ENCODE peak calls at places on chromosomes 5 and 9, in five cellular contexts. One of them, this sample, is unnamed.

GRCh38 chr9:99057665-99058625 is 47.0 kb upstream of the TGFBR1 start:
- DNase-seq in gastrocnemius medialis: no peak
- DNase-seq in kidney epithelial cell: no peak
- DNase-seq in PC-9: no peak
- DNase-seq in A549: no peak
- DNase-seq in this sample: peak

GRCh38 chr5:35202319-35203111 is 27.8 kb downstream of the PRLR start:
- DNase-seq in gastrocnemius medialis: no peak
- DNase-seq in kidney epithelial cell: no peak
- DNase-seq in PC-9: peak
- DNase-seq in A549: peak
- DNase-seq in this sample: peak

GRCh38 chr5:56251918-56252553 is 18.9 kb upstream of the ANKRD55 start:
- DNase-seq in gastrocnemius medialis: no peak
- DNase-seq in kidney epithelial cell: no peak
- DNase-seq in PC-9: no peak
- DNase-seq in A549: no peak
- DNase-seq in this sample: peak

GRCh38 chr9:71816782-71817549 is 48.7 kb upstream of the CEMIP2 start:
- DNase-seq in gastrocnemius medialis: no peak
- DNase-seq in kidney epithelial cell: no peak
- DNase-seq in PC-9: no peak
- DNase-seq in A549: no peak
- DNase-seq in this sample: no peak

GRCh38 chr9:117723986-117724654 is 19.9 kb downstream of the TLR4 start:
- DNase-seq in gastrocnemius medialis: no peak
- DNase-seq in kidney epithelial cell: no peak
- DNase-seq in PC-9: no peak
- DNase-seq in A549: no peak
- DNase-seq in this sample: no peak

GRCh38 chr5:89255845-89256463 is 373.0 kb upstream of the MEF2C start:
- DNase-seq in gastrocnemius medialis: no peak
- DNase-seq in kidney epithelial cell: no peak
- DNase-seq in PC-9: no peak
- DNase-seq in A549: peak
- DNase-seq in this sample: peak

GRCh38 chr5:123035950-123036390 is 555 bp downstream of the PPIC start:
- DNase-seq in gastrocnemius medialis: peak
- DNase-seq in kidney epithelial cell: peak
- DNase-seq in PC-9: peak
- DNase-seq in A549: peak
- DNase-seq in this sample: peak

GRCh38 chr9:36818965-36819870 is 214.8 kb downstream of the PAX5 start:
- DNase-seq in gastrocnemius medialis: no peak
- DNase-seq in kidney epithelial cell: no peak
- DNase-seq in PC-9: no peak
- DNase-seq in A549: no peak
- DNase-seq in this sample: no peak

GRCh38 chr5:53123702-53124101 is 14.1 kb upstream of the MOCS2 start:
- DNase-seq in gastrocnemius medialis: no peak
- DNase-seq in kidney epithelial cell: no peak
- DNase-seq in PC-9: no peak
- DNase-seq in A549: peak
- DNase-seq in this sample: peak

GRCh38 chr5:96157841-96158291 is 196.2 kb upstream of the ELL2 start:
- DNase-seq in gastrocnemius medialis: no peak
- DNase-seq in kidney epithelial cell: no peak
- DNase-seq in PC-9: no peak
- DNase-seq in A549: no peak
- DNase-seq in this sample: no peak

GRCh38 chr5:2010940-2011339 is 128.2 kb upstream of the IRX4 start:
- DNase-seq in gastrocnemius medialis: no peak
- DNase-seq in kidney epithelial cell: no peak
- DNase-seq in PC-9: no peak
- DNase-seq in A549: no peak
- DNase-seq in this sample: no peak

GRCh38 chr9:124454296-124454695 is 4.0 kb downstream of the ADGRD2 start:
- DNase-seq in gastrocnemius medialis: no peak
- DNase-seq in kidney epithelial cell: no peak
- DNase-seq in PC-9: no peak
- DNase-seq in A549: no peak
- DNase-seq in this sample: no peak

GRCh38 chr9:98867109-98867433 is 59.6 kb downstream of the GALNT12 start:
- DNase-seq in gastrocnemius medialis: no peak
- DNase-seq in kidney epithelial cell: no peak
- DNase-seq in PC-9: no peak
- DNase-seq in A549: no peak
- DNase-seq in this sample: no peak

GRCh38 chr5:143495823-143496275 is 92.4 kb upstream of the NR3C1 start:
- DNase-seq in gastrocnemius medialis: no peak
- DNase-seq in kidney epithelial cell: no peak
- DNase-seq in PC-9: no peak
- DNase-seq in A549: peak
- DNase-seq in this sample: peak

GRCh38 chr5:77486344-77486962 is 5.7 kb downstream of the WDR41 start:
- DNase-seq in gastrocnemius medialis: no peak
- DNase-seq in kidney epithelial cell: no peak
- DNase-seq in PC-9: no peak
- DNase-seq in A549: no peak
- DNase-seq in this sample: no peak

GRCh38 chr5:16536246-16536645 is 70.6 kb upstream of the ZNF622 start:
- DNase-seq in gastrocnemius medialis: no peak
- DNase-seq in kidney epithelial cell: peak
- DNase-seq in PC-9: peak
- DNase-seq in A549: no peak
- DNase-seq in this sample: peak

GRCh38 chr5:64773533-64773932 is 4.8 kb downstream of the CWC27 start:
- DNase-seq in gastrocnemius medialis: no peak
- DNase-seq in kidney epithelial cell: no peak
- DNase-seq in PC-9: no peak
- DNase-seq in A549: no peak
- DNase-seq in this sample: no peak

GRCh38 chr5:54561646-54562045 is 44.1 kb downstream of the SNX18 start:
- DNase-seq in gastrocnemius medialis: no peak
- DNase-seq in kidney epithelial cell: no peak
- DNase-seq in PC-9: no peak
- DNase-seq in A549: no peak
- DNase-seq in this sample: no peak

GRCh38 chr5:59773286-59773685 is 120.2 kb downstream of the PDE4D start:
- DNase-seq in gastrocnemius medialis: no peak
- DNase-seq in kidney epithelial cell: no peak
- DNase-seq in PC-9: peak
- DNase-seq in A549: no peak
- DNase-seq in this sample: no peak

GRCh38 chr5:170747357-170747756 is 36.2 kb upstream of the GABRP start:
- DNase-seq in gastrocnemius medialis: no peak
- DNase-seq in kidney epithelial cell: no peak
- DNase-seq in PC-9: peak
- DNase-seq in A549: no peak
- DNase-seq in this sample: no peak

GRCh38 chr9:18668944-18669343 is 195.0 kb downstream of the ADAMTSL1 start:
- DNase-seq in gastrocnemius medialis: no peak
- DNase-seq in kidney epithelial cell: no peak
- DNase-seq in PC-9: no peak
- DNase-seq in A549: no peak
- DNase-seq in this sample: no peak

GRCh38 chr5:15502208-15502607 is 2.2 kb downstream of the FBXL7 start:
- DNase-seq in gastrocnemius medialis: no peak
- DNase-seq in kidney epithelial cell: no peak
- DNase-seq in PC-9: no peak
- DNase-seq in A549: no peak
- DNase-seq in this sample: peak

GRCh38 chr9:109913461-109913810 is 133.4 kb downstream of the PALM2AKAP2 start:
- DNase-seq in gastrocnemius medialis: no peak
- DNase-seq in kidney epithelial cell: no peak
- DNase-seq in PC-9: no peak
- DNase-seq in A549: no peak
- DNase-seq in this sample: no peak

GRCh38 chr5:80957031-80957761 is 3.0 kb upstream of the RASGRF2 start:
- DNase-seq in gastrocnemius medialis: no peak
- DNase-seq in kidney epithelial cell: no peak
- DNase-seq in PC-9: peak
- DNase-seq in A549: no peak
- DNase-seq in this sample: no peak

GRCh38 chr5:133528841-133529240 is 83.5 kb downstream of the FSTL4 start:
- DNase-seq in gastrocnemius medialis: no peak
- DNase-seq in kidney epithelial cell: no peak
- DNase-seq in PC-9: no peak
- DNase-seq in A549: no peak
- DNase-seq in this sample: no peak
- H3K4me3 ChIP-seq in gastrocnemius medialis: no peak
- H3K4me3 ChIP-seq in kidney epithelial cell: no peak
- H3K4me3 ChIP-seq in PC-9: no peak
- H3K4me3 ChIP-seq in A549: no peak
- H3K4me3 ChIP-seq in this sample: no peak

DNA sequence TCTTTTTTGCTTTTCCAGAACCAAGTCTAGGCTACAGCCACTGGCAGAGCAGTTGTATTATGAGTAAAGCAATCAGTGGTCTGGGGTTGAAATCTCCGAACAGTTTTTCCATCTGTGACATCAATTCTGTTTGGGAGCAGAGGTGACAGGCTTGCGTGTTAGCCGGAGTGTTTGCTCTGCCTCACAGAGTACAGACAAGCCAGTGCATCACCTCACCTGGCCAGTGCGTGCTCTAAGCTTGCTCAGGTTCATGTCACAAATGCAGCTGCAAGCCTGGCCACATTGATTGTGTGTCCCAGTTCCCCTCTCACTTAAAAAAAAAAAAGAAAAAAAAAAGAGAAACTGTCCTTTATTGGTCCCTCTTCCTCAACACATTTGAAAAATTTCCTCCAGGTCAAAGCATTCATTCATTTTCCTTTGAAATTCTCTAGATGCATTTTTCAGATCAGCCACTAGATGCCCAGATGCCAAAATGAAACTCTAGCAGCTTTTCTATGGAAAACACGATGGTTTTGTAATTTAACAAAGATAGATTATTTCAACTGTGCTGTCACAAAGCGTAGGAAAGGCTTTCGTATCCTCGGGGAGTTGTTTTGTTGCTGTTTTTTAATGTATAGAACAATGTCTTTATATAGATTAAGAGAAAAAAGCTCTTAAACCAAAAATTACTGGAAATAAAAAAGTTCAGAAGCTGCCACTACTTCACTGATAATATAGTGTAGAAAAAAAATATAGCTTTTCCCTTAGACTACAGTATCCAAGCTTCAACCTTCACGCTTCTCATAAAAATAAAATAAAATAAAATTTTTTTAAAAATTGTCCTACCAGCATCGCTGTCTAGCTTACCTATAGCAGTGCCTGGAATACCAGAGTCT is 585.5 kb downstream of the TLE1 start:
- DNase-seq in gastrocnemius medialis: no peak
- DNase-seq in kidney epithelial cell: no peak
- DNase-seq in PC-9: no peak
- DNase-seq in A549: no peak
- DNase-seq in this sample: peak
- TF ChIP-seq CTCF in gastrocnemius medialis: no peak
- TF ChIP-seq CTCF in kidney epithelial cell: peak
- TF ChIP-seq CTCF in PC-9: peak
- TF ChIP-seq CTCF in A549: peak
- TF ChIP-seq CTCF in this sample: peak

GRCh38 chr5:174751154-174751990 is 27.0 kb downstream of the MSX2 start:
- DNase-seq in gastrocnemius medialis: no peak
- DNase-seq in kidney epithelial cell: no peak
- DNase-seq in PC-9: no peak
- DNase-seq in A549: no peak
- DNase-seq in this sample: no peak
- H3K4me3 ChIP-seq in gastrocnemius medialis: peak
- H3K4me3 ChIP-seq in kidney epithelial cell: peak
- H3K4me3 ChIP-seq in PC-9: no peak
- H3K4me3 ChIP-seq in A549: no peak
- H3K4me3 ChIP-seq in this sample: peak

GRCh38 chr9:123342247-123342646 is 13.8 kb upstream of the CRB2 start:
- DNase-seq in gastrocnemius medialis: no peak
- DNase-seq in kidney epithelial cell: no peak
- DNase-seq in PC-9: no peak
- DNase-seq in A549: no peak
- DNase-seq in this sample: no peak
- TF ChIP-seq CTCF in gastrocnemius medialis: no peak
- TF ChIP-seq CTCF in kidney epithelial cell: no peak
- TF ChIP-seq CTCF in PC-9: no peak
- TF ChIP-seq CTCF in A549: no peak
- TF ChIP-seq CTCF in this sample: no peak

GRCh38 chr9:93958875-93959682 is 3.9 kb upstream of the BARX1 start:
- DNase-seq in gastrocnemius medialis: no peak
- DNase-seq in kidney epithelial cell: no peak
- DNase-seq in PC-9: no peak
- DNase-seq in A549: no peak
- DNase-seq in this sample: peak

GRCh38 chr9:93960221-93960970 is 5.2 kb upstream of the BARX1 start:
- DNase-seq in gastrocnemius medialis: no peak
- DNase-seq in kidney epithelial cell: no peak
- DNase-seq in PC-9: no peak
- DNase-seq in A549: no peak
- DNase-seq in this sample: no peak

GRCh38 chr9:93958121-93958874 is 3.1 kb upstream of the BARX1 start:
- DNase-seq in gastrocnemius medialis: no peak
- DNase-seq in kidney epithelial cell: no peak
- DNase-seq in PC-9: no peak
- DNase-seq in A549: no peak
- DNase-seq in this sample: no peak

GRCh38 chr9:93960971-93961841 is 6.1 kb upstream of the BARX1 start:
- DNase-seq in gastrocnemius medialis: no peak
- DNase-seq in kidney epithelial cell: no peak
- DNase-seq in PC-9: no peak
- DNase-seq in A549: no peak
- DNase-seq in this sample: no peak

GRCh38 chr9:93959739-93960154 is 4.6 kb upstream of the BARX1 start:
- DNase-seq in gastrocnemius medialis: no peak
- DNase-seq in kidney epithelial cell: no peak
- DNase-seq in PC-9: no peak
- DNase-seq in A549: no peak
- DNase-seq in this sample: no peak
- H3K4me3 ChIP-seq in gastrocnemius medialis: no peak
- H3K4me3 ChIP-seq in kidney epithelial cell: no peak
- H3K4me3 ChIP-seq in PC-9: no peak
- H3K4me3 ChIP-seq in A549: no peak
- H3K4me3 ChIP-seq in this sample: no peak

GRCh38 chr9:76756273-76756650 is 8.0 kb upstream of the PCA3 start:
- DNase-seq in gastrocnemius medialis: peak
- DNase-seq in kidney epithelial cell: no peak
- DNase-seq in PC-9: peak
- DNase-seq in A549: peak
- DNase-seq in this sample: peak
- TF ChIP-seq CTCF in gastrocnemius medialis: no peak
- TF ChIP-seq CTCF in kidney epithelial cell: peak
- TF ChIP-seq CTCF in PC-9: no peak
- TF ChIP-seq CTCF in A549: peak
- TF ChIP-seq CTCF in this sample: peak